ENCODE peak calls at places on chromosomes 7 and 10, in five cellular contexts. H, T, C, O and P are unnamed samples. For H3K4me1, the result is how much of the 10 kb centered on the place peaks cover.

GRCh38 chr10:60797200-60797599 is 18.9 kb downstream of the CDK1 start:
- DNase-seq in H (no peak), T (no peak), C (no peak), O (no peak), P (no peak)

GRCh38 chr7:64183126-64183742 is 23.8 kb upstream of the ZNF735 start:
- DNase-seq in H (no peak), T (no peak), C (no peak), O (no peak), P (no peak)

GRCh38 chr10:30534465-30535144 is 94.9 kb downstream of the LYZL2 start:
- DNase-seq in H (peak), T (peak), C (peak), O (peak), P (peak)

GRCh38 chr10:52650873-52651272 is 121.7 kb downstream of the MBL2 start:
- DNase-seq in H (no peak), T (no peak), C (no peak), O (no peak), P (no peak)

GRCh38 chr7:134784251-134785049 is 5.0 kb downstream of the CALD1 start:
- DNase-seq in H (no peak), T (peak), C (no peak), O (no peak), P (no peak)

GRCh38 chr10:96820730-96821129 is 11.4 kb upstream of the LCOR start:
- DNase-seq in H (no peak), T (no peak), C (no peak), O (no peak), P (no peak)

GRCh38 chr10:22712246-22712958 is 2.0 kb downstream of the PIP4K2A start:
- DNase-seq in H (peak), T (peak), C (peak), O (peak), P (no peak)

GRCh38 chr10:69974551-69975155 is 78.0 kb upstream of the MACROH2A2 start:
- DNase-seq in H (no peak), T (peak), C (peak), O (peak), P (no peak)

GRCh38 chr7:44978511-44979366 is at the start of gene MYO1G:
- DNase-seq in H (no peak), T (no peak), C (no peak), O (no peak), P (peak)

GRCh38 chr7:47380325-47381131 is 201.4 kb downstream of the TNS3 start:
- DNase-seq in H (peak), T (peak), C (peak), O (peak), P (no peak)

GRCh38 chr7:139702313-139702731 is 75.5 kb downstream of the HIPK2 start:
- DNase-seq in H (no peak), T (no peak), C (no peak), O (no peak), P (no peak)

GRCh38 chr10:74889662-74889998 is 63.2 kb downstream of the KAT6B start:
- DNase-seq in H (peak), T (no peak), C (no peak), O (no peak), P (no peak)

GRCh38 chr10:106582291-106582690 is 582.2 kb downstream of the SORCS1 start:
- DNase-seq in H (peak), T (peak), C (peak), O (no peak), P (no peak)

GRCh38 chr7:27048438-27048837 is 47.4 kb downstream of the HOXA1 start:
- DNase-seq in H (no peak), T (no peak), C (no peak), O (no peak), P (no peak)

GRCh38 chr7:105738133-105738532 is 138.3 kb downstream of the ATXN7L1 start:
- DNase-seq in H (peak), T (no peak), C (no peak), O (no peak), P (no peak)

GRCh38 chr10:11512596-11512995 is 98.9 kb downstream of the USP6NL start:
- DNase-seq in H (no peak), T (no peak), C (no peak), O (no peak), P (no peak)

GRCh38 chr7:4479367-4480039 is 202.6 kb upstream of the FOXK1 start:
- DNase-seq in H (peak), T (peak), C (peak), O (peak), P (no peak)

GRCh38 chr7:27170936-27171635 is 3.0 kb downstream of the HOXA10 start:
- DNase-seq in H (peak), T (no peak), C (no peak), O (no peak), P (no peak)

GRCh38 chr10:61786728-61787127 is 114.8 kb upstream of the ARID5B start:
- DNase-seq in H (peak), T (peak), C (peak), O (peak), P (no peak)

GRCh38 chr10:21993360-21994001 is 10.0 kb downstream of the DNAJC1 start:
- DNase-seq in H (peak), T (no peak), C (peak), O (peak), P (no peak)

GRCh38 chr7:1540391-1541271 is 10.1 kb downstream of the MAFK start:
- DNase-seq in H (no peak), T (no peak), C (no peak), O (no peak), P (no peak)
- H3K27ac ChIP-seq in H (no peak), T (no peak), C (no peak), O (no peak), P (no peak)

GRCh38 chr7:98285132-98286092 is 3.9 kb downstream of the BRI3 start:
- DNase-seq in H (no peak), T (no peak), C (no peak), O (no peak), P (no peak)

GRCh38 chr7:98287486-98287959 is 6.0 kb downstream of the BRI3 start:
- DNase-seq in H (no peak), T (no peak), C (no peak), O (no peak), P (no peak)

GRCh38 chr7:98288064-98288823 is 6.8 kb downstream of the BRI3 start:
- DNase-seq in H (no peak), T (no peak), C (no peak), O (no peak), P (no peak)

GRCh38 chr7:98286093-98286525 is 4.6 kb downstream of the BRI3 start:
- DNase-seq in H (peak), T (peak), C (peak), O (peak), P (no peak)

GRCh38 chr7:98286701-98287485 is 5.4 kb downstream of the BRI3 start:
- DNase-seq in H (no peak), T (no peak), C (no peak), O (no peak), P (no peak)
- H3K4me3 ChIP-seq in H (peak), T (no peak), C (no peak), O (peak), P (no peak)

GRCh38 chr10:118042336-118042735 is 4.4 kb downstream of the RAB11FIP2 start:
- DNase-seq in H (no peak), T (no peak), C (no peak), O (peak), P (no peak)
- H3K4me1 ChIP-seq in H (under half), T (under half), C (under half), O (under half), P (under half)

DNA sequence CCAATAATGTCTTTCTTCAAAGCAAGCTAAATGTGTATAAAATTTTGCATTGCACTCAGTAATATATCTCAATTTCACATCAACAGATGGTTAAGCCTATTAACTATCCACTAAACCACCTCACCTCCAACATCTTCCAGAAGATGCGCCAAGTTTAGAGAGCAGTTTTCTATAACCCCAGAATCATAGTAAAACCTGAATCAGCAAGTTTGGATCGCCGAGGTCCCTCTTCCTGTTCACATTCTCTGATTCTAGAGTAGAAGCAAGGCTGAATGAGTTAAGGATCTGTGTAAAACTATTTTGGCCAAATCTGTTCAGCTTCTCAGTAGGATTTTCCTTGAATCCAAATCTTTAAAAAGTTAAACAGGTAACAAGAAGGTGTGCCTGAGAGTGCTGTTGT is 1.4 kb upstream of the FAM204A start:
- DNase-seq in H (no peak), T (no peak), C (no peak), O (no peak), P (no peak)
- H3K27ac ChIP-seq in H (no peak), T (no peak), C (no peak), O (no peak), P (no peak)

DNA sequence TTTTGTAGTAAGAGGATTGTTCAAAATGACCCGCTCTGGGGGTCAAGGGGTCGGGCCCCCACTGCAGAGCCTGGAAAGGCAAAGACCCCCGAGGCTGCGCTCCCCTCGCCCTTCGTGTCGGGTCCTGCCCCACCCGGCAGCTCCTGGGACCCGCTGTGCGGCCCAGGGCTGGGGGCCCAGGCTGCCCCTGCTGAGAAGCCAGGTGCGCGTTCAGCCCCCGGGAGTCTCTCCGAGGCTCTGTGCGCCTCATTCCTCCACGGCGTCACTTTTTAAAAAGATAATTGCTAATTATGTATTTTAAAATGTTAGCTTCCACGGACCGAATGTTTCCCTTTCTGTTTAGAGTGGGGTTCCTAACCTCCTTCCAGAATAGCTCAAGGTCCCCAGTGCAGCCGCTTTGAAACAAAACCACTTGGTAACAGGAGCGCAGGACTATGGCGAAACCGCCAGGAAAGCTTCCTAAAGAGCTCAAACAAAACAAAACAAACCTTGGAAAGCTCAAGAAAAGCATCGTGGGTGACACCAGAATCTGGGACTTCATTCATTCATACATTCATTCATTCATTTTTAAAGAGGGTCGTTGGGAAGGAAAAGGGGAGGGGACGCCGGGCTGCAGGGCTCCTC is 45.6 kb downstream of the PDIA4 start:
- DNase-seq in H (peak), T (no peak), C (peak), O (peak), P (no peak)
- H3K4me3 ChIP-seq in H (peak), T (peak), C (peak), O (peak), P (peak)

GRCh38 chr10:102243304-102243703 is 2.0 kb upstream of the PITX3 start:
- DNase-seq in H (peak), T (peak), C (peak), O (peak), P (no peak)
- H3K4me1 ChIP-seq in H (under half), T (under half), C (under half), O (under half), P (under half)

GRCh38 chr7:80781561-80781979 is 137.3 kb downstream of the SEMA3C start:
- DNase-seq in H (peak), T (peak), C (peak), O (peak), P (no peak)

GRCh38 chr7:80783177-80783687 is 135.6 kb downstream of the SEMA3C start:
- DNase-seq in H (no peak), T (no peak), C (no peak), O (no peak), P (no peak)

GRCh38 chr7:80779456-80779855 is 139.4 kb downstream of the SEMA3C start:
- DNase-seq in H (peak), T (no peak), C (no peak), O (no peak), P (no peak)

GRCh38 chr7:80783688-80784327 is 135.0 kb downstream of the SEMA3C start:
- DNase-seq in H (peak), T (peak), C (peak), O (peak), P (no peak)

DNA sequence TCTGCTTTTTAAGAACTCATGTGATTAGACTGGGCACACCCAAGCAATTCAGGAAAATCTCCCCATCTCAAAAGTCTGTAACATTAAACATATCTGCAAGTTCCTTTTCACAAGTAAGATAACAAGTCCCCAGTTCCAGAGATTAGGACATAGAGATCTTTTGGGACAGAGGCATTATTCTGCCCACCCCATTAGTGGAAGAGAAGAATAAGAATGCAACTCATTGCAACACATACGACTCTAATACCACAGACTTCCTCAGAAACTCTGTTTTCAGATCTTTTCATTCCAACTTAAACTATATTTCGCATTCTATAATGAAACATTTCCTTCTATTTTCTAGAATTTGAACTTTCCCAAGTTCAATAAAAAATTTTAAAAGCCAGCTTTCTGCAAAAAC is 137.7 kb downstream of the SEMA3C start:
- DNase-seq in H (no peak), T (no peak), C (no peak), O (no peak), P (no peak)
- H3K27ac ChIP-seq in H (peak), T (no peak), C (no peak), O (no peak), P (no peak)